ENCODE peak calls at places on chromosomes 1 and 21, in four cellular contexts. H, X, T and D are unnamed samples.

GRCh38 chr1:198443374-198444233 is 96.9 kb downstream of the ATP6V1G3 start:
- DNase-seq in H (no peak), X (no peak), T (no peak), D (no peak)

GRCh38 chr1:154607084-154607747 is 770 bp downstream of the ADAR start:
- DNase-seq in H (peak), X (no peak), T (no peak), D (no peak)

GRCh38 chr1:53293123-53293522 is 34.7 kb downstream of the LRP8 start:
- DNase-seq in H (no peak), X (no peak), T (no peak), D (no peak)

GRCh38 chr1:119711804-119712341 is at the start of gene PHGDH:
- DNase-seq in H (peak), X (peak), T (peak), D (peak)

GRCh38 chr1:191371626-191372025 is 786.6 kb upstream of the RGS18 start:
- DNase-seq in H (no peak), X (peak), T (no peak), D (no peak)

GRCh38 chr1:216183427-216183826 is 239.8 kb downstream of the USH2A start:
- DNase-seq in H (no peak), X (no peak), T (no peak), D (no peak)

GRCh38 chr1:1308756-1309524 is 543 bp downstream of the PUSL1 start:
- DNase-seq in H (peak), X (peak), T (no peak), D (no peak)

GRCh38 chr1:89873757-89874156 is 52.9 kb downstream of the LRRC8D start:
- DNase-seq in H (no peak), X (no peak), T (no peak), D (no peak)

GRCh38 chr1:161307230-161307768 is 2.5 kb downstream of the MPZ start:
- DNase-seq in H (peak), X (peak), T (no peak), D (no peak)

GRCh38 chr1:86872086-86872485 is 41.8 kb downstream of the SELENOF start:
- DNase-seq in H (no peak), X (no peak), T (no peak), D (no peak)

GRCh38 chr1:47906009-47906432 is 91.2 kb downstream of the TRABD2B start:
- DNase-seq in H (no peak), X (no peak), T (no peak), D (no peak)

GRCh38 chr1:169499807-169500206 is 14.1 kb upstream of the SLC19A2 start:
- DNase-seq in H (no peak), X (no peak), T (no peak), D (no peak)

GRCh38 chr1:27438621-27439061 is 46.2 kb downstream of the GPR3 start:
- DNase-seq in H (no peak), X (no peak), T (no peak), D (no peak)

GRCh38 chr1:16920951-16921350 is 780 bp upstream of the CROCC start:
- DNase-seq in H (no peak), X (no peak), T (no peak), D (no peak)

GRCh38 chr21:43025636-43026180 is 49.9 kb downstream of the CBS start:
- DNase-seq in H (no peak), X (no peak), T (no peak), D (no peak)

GRCh38 chr1:30420519-30421050 is 302.8 kb downstream of the MATN1 start:
- DNase-seq in H (no peak), X (no peak), T (no peak), D (peak)

GRCh38 chr1:161133220-161133740 is 813 bp upstream of the DEDD start:
- DNase-seq in H (no peak), X (no peak), T (no peak), D (no peak)

GRCh38 chr1:11414921-11415538 is 63.9 kb upstream of the DISP3 start:
- DNase-seq in H (no peak), X (no peak), T (no peak), D (no peak)

GRCh38 chr1:207996632-207997031 is 85.7 kb upstream of the CD34 start:
- DNase-seq in H (no peak), X (no peak), T (no peak), D (no peak)

GRCh38 chr1:160666079-160666442 is 19.2 kb upstream of the SLAMF1 start:
- DNase-seq in H (no peak), X (no peak), T (no peak), D (no peak)

GRCh38 chr1:58932820-58933598 is 149.2 kb upstream of the JUN start:
- DNase-seq in H (no peak), X (peak), T (no peak), D (no peak)

GRCh38 chr1:117147341-117147831 is 25.8 kb upstream of the TRIM45 start:
- DNase-seq in H (no peak), X (no peak), T (no peak), D (no peak)

GRCh38 chr1:29456685-29457084 is 220.4 kb downstream of the PTPRU start:
- DNase-seq in H (no peak), X (no peak), T (no peak), D (no peak)

GRCh38 chr1:159492575-159493323 is 43.1 kb downstream of the OR10J5 start:
- DNase-seq in H (no peak), X (no peak), T (no peak), D (no peak)

GRCh38 chr1:55702064-55702463 is 486.9 kb upstream of the USP24 start:
- DNase-seq in H (peak), X (no peak), T (no peak), D (no peak)

GRCh38 chr1:241396747-241397691 is 40.0 kb upstream of the RGS7 start:
- DNase-seq in H (no peak), X (no peak), T (no peak), D (no peak)
- TF ChIP-seq CTCF in H (no peak), X (no peak), T (no peak), D (no peak)

GRCh38 chr1:184296466-184297243 is 90.2 kb upstream of the C1orf21 start:
- DNase-seq in H (no peak), X (peak), T (peak), D (no peak)

GRCh38 chr1:184299796-184300195 is 87.0 kb upstream of the C1orf21 start:
- DNase-seq in H (no peak), X (no peak), T (no peak), D (no peak)

GRCh38 chr1:184299076-184299790 is 87.6 kb upstream of the C1orf21 start:
- DNase-seq in H (no peak), X (no peak), T (no peak), D (no peak)

GRCh38 chr1:184297244-184297750 is 89.5 kb upstream of the C1orf21 start:
- DNase-seq in H (no peak), X (peak), T (no peak), D (no peak)

GRCh38 chr1:184298321-184299052 is 88.3 kb upstream of the C1orf21 start:
- DNase-seq in H (no peak), X (no peak), T (no peak), D (no peak)
- TF ChIP-seq CTCF in H (no peak), X (no peak), T (no peak), D (no peak)

GRCh38 chr1:70994753-70995152 is 52.9 kb downstream of the PTGER3 start:
- DNase-seq in H (no peak), X (no peak), T (no peak), D (no peak)
- TF ChIP-seq CTCF in H (no peak), X (no peak), T (no peak), D (no peak)

GRCh38 chr1:214013614-214014377 is 26.0 kb downstream of the PROX1 start:
- DNase-seq in H (no peak), X (no peak), T (no peak), D (no peak)

GRCh38 chr1:214010717-214011116 is 22.9 kb downstream of the PROX1 start:
- DNase-seq in H (no peak), X (no peak), T (no peak), D (no peak)

GRCh38 chr1:214009613-214010550 is 22.1 kb downstream of the PROX1 start:
- DNase-seq in H (no peak), X (no peak), T (no peak), D (no peak)

GRCh38 chr1:214014730-214015129 is 27.0 kb downstream of the PROX1 start:
- DNase-seq in H (no peak), X (no peak), T (no peak), D (no peak)

GRCh38 chr1:214012418-214012817 is 24.6 kb downstream of the PROX1 start:
- DNase-seq in H (no peak), X (no peak), T (no peak), D (no peak)
- TF ChIP-seq CTCF in H (no peak), X (no peak), T (no peak), D (no peak)

DNA sequence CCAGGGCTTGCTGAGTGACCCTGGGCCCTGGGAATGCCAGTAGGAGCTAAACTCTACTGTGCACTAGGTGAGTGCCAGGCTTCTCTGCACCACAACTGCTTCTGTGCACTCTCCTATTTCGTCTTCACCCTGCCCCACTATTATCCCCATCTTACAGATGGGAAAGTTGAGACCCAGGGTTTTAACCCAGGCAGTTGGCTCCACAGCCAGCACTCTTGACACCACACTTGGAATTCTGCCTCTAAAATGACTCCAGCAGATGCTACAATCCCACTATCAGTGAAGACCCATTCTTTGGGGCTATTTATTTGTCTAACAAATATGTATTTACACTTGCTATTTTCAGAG is 56.1 kb downstream of the FOXO6 start:
- DNase-seq in H (no peak), X (no peak), T (no peak), D (no peak)
- TF ChIP-seq CTCF in H (peak), X (no peak), T (no peak), D (peak)

GRCh38 chr1:54359393-54360162 is 46.6 kb downstream of the SSBP3 start:
- DNase-seq in H (no peak), X (no peak), T (no peak), D (no peak)

GRCh38 chr1:54360165-54361005 is 45.8 kb downstream of the SSBP3 start:
- DNase-seq in H (no peak), X (no peak), T (no peak), D (no peak)

GRCh38 chr1:54362881-54363340 is 43.3 kb downstream of the SSBP3 start:
- DNase-seq in H (no peak), X (no peak), T (no peak), D (no peak)

GRCh38 chr1:54363925-54364324 is 42.3 kb downstream of the SSBP3 start:
- DNase-seq in H (no peak), X (no peak), T (no peak), D (no peak)

DNA sequence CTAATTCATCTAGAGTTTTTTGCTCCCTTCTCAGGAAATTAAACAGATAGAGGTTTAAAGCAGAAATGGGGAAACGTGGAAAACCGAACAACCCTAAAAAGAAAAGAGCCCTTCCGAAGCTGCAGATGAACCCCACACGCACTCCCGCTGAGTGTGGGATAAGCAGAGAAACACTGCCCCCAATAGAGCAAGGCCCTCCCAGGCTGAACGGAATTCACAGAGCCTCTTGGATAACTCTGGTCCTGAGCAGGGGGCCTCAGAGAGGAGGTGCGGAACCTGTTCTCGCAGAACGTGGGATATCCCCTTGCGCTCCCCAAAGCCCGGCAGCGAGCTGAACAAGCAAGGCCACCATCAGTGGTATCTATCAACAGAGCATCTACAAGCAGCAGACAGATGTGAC is 44.9 kb downstream of the SSBP3 start:
- DNase-seq in H (no peak), X (no peak), T (no peak), D (no peak)
- TF ChIP-seq CTCF in H (no peak), X (no peak), T (no peak), D (no peak)

GRCh38 chr1:186680031-186681012 is at the start of gene PTGS2:
- DNase-seq in H (peak), X (peak), T (peak), D (peak)

GRCh38 chr1:186681806-186682205 is 1.6 kb upstream of the PTGS2 start:
- DNase-seq in H (no peak), X (no peak), T (no peak), D (no peak)

GRCh38 chr1:186681136-186681535 is 913 bp upstream of the PTGS2 start:
- DNase-seq in H (no peak), X (no peak), T (no peak), D (no peak)

GRCh38 chr1:186683637-186684410 is 3.6 kb upstream of the PTGS2 start:
- DNase-seq in H (no peak), X (no peak), T (no peak), D (no peak)

DNA sequence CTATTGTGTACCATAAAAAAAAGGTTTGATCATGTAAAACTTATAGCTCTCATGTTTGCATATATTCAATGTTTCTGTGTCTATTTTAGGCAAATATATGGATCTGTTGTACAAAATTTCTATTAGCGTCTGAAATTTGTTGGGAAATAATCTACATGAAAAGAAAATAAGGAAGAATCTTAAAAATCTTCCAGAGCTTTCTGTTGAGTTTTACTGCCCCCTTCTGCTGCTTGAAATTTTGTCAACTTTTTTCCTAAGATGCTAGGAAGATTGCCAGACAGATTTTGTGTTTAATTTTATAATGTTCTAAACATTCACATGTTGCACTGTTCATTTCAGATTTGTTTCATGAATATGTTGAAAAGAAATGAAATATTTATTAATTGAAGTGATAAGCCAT is 2.5 kb upstream of the PTGS2 start:
- DNase-seq in H (no peak), X (no peak), T (no peak), D (no peak)
- TF ChIP-seq CTCF in H (no peak), X (no peak), T (no peak), D (no peak)

GRCh38 chr21:46399129-46399528 is 59.6 kb upstream of the DIP2A start:
- DNase-seq in H (no peak), X (no peak), T (no peak), D (no peak)

GRCh38 chr21:46397211-46397905 is 61.3 kb upstream of the DIP2A start:
- DNase-seq in H (no peak), X (no peak), T (no peak), D (no peak)

GRCh38 chr21:46394819-46395152 is 63.9 kb upstream of the DIP2A start:
- DNase-seq in H (no peak), X (no peak), T (no peak), D (no peak)

GRCh38 chr21:46399686-46400085 is 59.0 kb upstream of the DIP2A start:
- DNase-seq in H (no peak), X (no peak), T (no peak), D (no peak)

DNA sequence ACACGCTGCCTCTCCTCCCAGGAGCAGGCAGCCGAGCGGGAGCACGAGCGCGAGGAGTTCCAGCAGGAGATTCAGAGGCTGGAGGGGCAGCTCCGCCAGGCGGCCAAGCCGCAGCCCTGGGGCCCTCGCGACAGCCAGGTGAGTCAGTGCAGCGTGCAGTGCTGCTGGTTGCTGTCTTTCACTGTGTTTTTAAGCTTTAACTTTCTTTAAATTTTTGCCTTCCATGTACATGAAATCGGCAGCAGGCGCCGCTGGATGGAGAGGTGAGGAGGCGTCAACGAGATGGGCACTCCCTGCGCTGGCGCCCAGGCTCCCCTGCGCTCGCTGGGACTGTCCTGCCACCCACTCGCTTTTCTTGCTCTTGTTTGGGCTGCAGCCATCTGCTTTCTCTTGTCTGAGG is 60.7 kb upstream of the DIP2A start:
- DNase-seq in H (no peak), X (no peak), T (no peak), D (no peak)
- TF ChIP-seq CTCF in H (no peak), X (no peak), T (no peak), D (no peak)